ENCODE peak calls at places on chromosomes 2 and 18, in four cellular contexts. C is activated CD4-positive, alpha-beta T cell treated with anti-CD3 and anti-CD28 coated beads for 48 hours; X is activated T-cell treated with anti-CD3 and anti-CD28 coated beads for 1 hour; T is T-helper 1 cell. Z is an unnamed sample.

GRCh38 chr18:59249186-59249774 is 24.0 kb downstream of the RAX start:
- DNase-seq in C (peak), X (no peak), T (peak), Z (no peak)

GRCh38 chr2:157107460-157107859 is 150.0 kb upstream of the GALNT5 start:
- DNase-seq in C (no peak), X (no peak), T (no peak), Z (no peak)

GRCh38 chr18:51330148-51330547 is 132.7 kb upstream of the MEX3C start:
- DNase-seq in C (no peak), X (no peak), T (no peak), Z (no peak)

GRCh38 chr2:9178110-9178904 is 28.3 kb upstream of the ASAP2 start:
- DNase-seq in C (no peak), X (no peak), T (no peak), Z (no peak)

GRCh38 chr2:221649045-221649444 is 76.9 kb upstream of the EPHA4 start:
- DNase-seq in C (no peak), X (no peak), T (no peak), Z (no peak)

GRCh38 chr18:79962835-79963657 is 1.4 kb upstream of the HSBP1L1 start:
- DNase-seq in C (peak), X (no peak), T (peak), Z (no peak)

GRCh38 chr2:186780701-186781316 is 68.2 kb downstream of the ZSWIM2 start:
- DNase-seq in C (no peak), X (no peak), T (no peak), Z (no peak)

GRCh38 chr2:32824415-32824814 is 122.3 kb upstream of the LTBP1 start:
- DNase-seq in C (no peak), X (no peak), T (no peak), Z (no peak)

GRCh38 chr2:239047861-239048260 is 200.0 kb downstream of the TWIST2 start:
- DNase-seq in C (no peak), X (no peak), T (no peak), Z (no peak)

GRCh38 chr2:31962757-31963361 is 47.9 kb downstream of the MEMO1 start:
- DNase-seq in C (peak), X (no peak), T (no peak), Z (no peak)

GRCh38 chr2:101961287-101962242 is 30.2 kb upstream of the IL1R2 start:
- DNase-seq in C (no peak), X (no peak), T (no peak), Z (no peak)

GRCh38 chr2:200156140-200156858 is 150.2 kb upstream of the SPATS2L start:
- DNase-seq in C (no peak), X (no peak), T (no peak), Z (no peak)

GRCh38 chr2:60756097-60757087 is at the start of gene PAPOLG:
- DNase-seq in C (peak), X (peak), T (peak), Z (peak)

GRCh38 chr2:238167344-238167715 is 8.6 kb downstream of the ERFE start:
- DNase-seq in C (no peak), X (no peak), T (no peak), Z (no peak)

GRCh38 chr2:163187995-163188655 is 349.6 kb upstream of the KCNH7 start:
- DNase-seq in C (no peak), X (no peak), T (no peak), Z (no peak)

GRCh38 chr2:158598856-158599517 is 142.2 kb downstream of the PKP4 start:
- DNase-seq in C (no peak), X (no peak), T (no peak), Z (no peak)

GRCh38 chr18:75009296-75009695 is 199.6 kb downstream of the PTGR3 start:
- DNase-seq in C (no peak), X (no peak), T (no peak), Z (no peak)

GRCh38 chr2:216716109-216716508 is 20.8 kb upstream of the IGFBP5 start:
- DNase-seq in C (no peak), X (no peak), T (no peak), Z (no peak)

GRCh38 chr2:234998404-234999211 is 46.8 kb downstream of the SH3BP4 start:
- DNase-seq in C (no peak), X (no peak), T (no peak), Z (no peak)

GRCh38 chr2:237892936-237893595 is 33.6 kb downstream of the RAMP1 start:
- DNase-seq in C (no peak), X (no peak), T (no peak), Z (no peak)

GRCh38 chr2:19733951-19734425 is 167.8 kb downstream of the TTC32 start:
- DNase-seq in C (no peak), X (no peak), T (no peak), Z (no peak)

GRCh38 chr2:48228345-48228684 is 301.6 kb upstream of the STON1 start:
- DNase-seq in C (no peak), X (no peak), T (no peak), Z (no peak)

Z was measured in effector CD8-positive, alpha-beta T cell.